ENCODE peak calls at places on chromosomes 1 and 21, in ten cellular contexts. R is tibial artery, T is breast epithelium, K is AG04450, M is left lung, J is IMR-90, Y is Peyer's patch, Z is upper lobe of left lung, F is PC-9, E is brain microvascular endothelial cell. S is an unnamed sample.

GRCh38 chr21:27581168-27581567 is 614.3 kb upstream of the ADAMTS5 start:
- DNase-seq in F (no peak), M (no peak), T (no peak), Y (no peak), E (no peak), J (peak), R (no peak), Z (no peak), K (no peak), S (no peak)

GRCh38 chr1:10625554-10625953 is 150.8 kb downstream of the PEX14 start:
- DNase-seq in E (no peak), R (no peak), J (no peak), Z (peak), T (peak), M (no peak), K (no peak), Y (no peak), F (no peak), S (no peak)

GRCh38 chr1:74506311-74506710 is 6.1 kb downstream of the LRRC53 start:
- DNase-seq in Z (no peak), E (no peak), R (no peak), Y (no peak), K (no peak), F (no peak), T (no peak), M (no peak), J (no peak), S (no peak)

GRCh38 chr1:16117936-16118335 is 37.9 kb downstream of the EPHA2 start:
- DNase-seq in F (no peak), T (no peak), R (no peak), K (no peak), E (no peak), J (no peak), Y (peak), M (peak), Z (no peak), S (no peak)

GRCh38 chr1:118333601-118334241 is 148.7 kb upstream of the SPAG17 start:
- DNase-seq in R (no peak), Y (no peak), M (no peak), F (no peak), K (no peak), Z (no peak), T (no peak), J (no peak), E (no peak), S (no peak)

GRCh38 chr1:29690156-29690555 is 453.8 kb downstream of the PTPRU start:
- DNase-seq in E (no peak), J (no peak), Y (no peak), Z (peak), R (no peak), M (no peak), F (no peak), T (no peak), K (no peak), S (no peak)

GRCh38 chr21:31877558-31877957 is 4.7 kb downstream of the HUNK start:
- DNase-seq in K (no peak), J (no peak), Z (no peak), R (no peak), T (no peak), F (no peak), E (no peak), M (no peak), Y (no peak), S (no peak)

GRCh38 chr1:24742090-24742938 is 2.9 kb upstream of the CLIC4 start:
- DNase-seq in R (no peak), J (peak), K (no peak), E (peak), M (no peak), Y (no peak), F (peak), Z (no peak), T (no peak), S (no peak)

GRCh38 chr1:107936498-107937481 is 28.2 kb downstream of the VAV3 start:
- DNase-seq in T (peak), M (no peak), Y (no peak), K (peak), E (peak), Z (peak), J (peak), F (peak), R (peak), S (peak)

GRCh38 chr1:117636637-117637425 is 31.0 kb downstream of the TENT5C start:
- DNase-seq in F (no peak), Z (no peak), E (no peak), R (no peak), T (no peak), J (no peak), M (no peak), Y (no peak), K (no peak), S (no peak)

GRCh38 chr1:26788515-26788785 is 700 bp downstream of the PIGV start:
- DNase-seq in R (peak), K (no peak), T (no peak), M (no peak), Z (peak), J (no peak), Y (no peak), E (no peak), F (no peak), S (no peak)

GRCh38 chr1:119327436-119328155 is 41.0 kb upstream of the HAO2 start:
- DNase-seq in Z (no peak), F (no peak), K (no peak), M (peak), R (peak), E (no peak), J (no peak), Y (peak), T (no peak), S (peak)

GRCh38 chr1:37606481-37607263 is 10.9 kb upstream of the GNL2 start:
- DNase-seq in K (no peak), F (no peak), M (no peak), J (peak), T (no peak), Y (no peak), E (no peak), Z (no peak), R (no peak), S (no peak)

GRCh38 chr1:32400876-32401631 is 6.8 kb upstream of the BSDC1 start:
- DNase-seq in E (peak), T (peak), M (peak), K (peak), J (peak), Z (peak), F (peak), Y (peak), R (peak), S (peak)

GRCh38 chr1:39576016-39576657 is 453 bp downstream of the PABPC4 start:
- DNase-seq in R (no peak), J (no peak), Z (peak), Y (peak), T (no peak), E (no peak), K (no peak), F (peak), M (peak), S (peak)

GRCh38 chr1:27522148-27522859 is 32.3 kb upstream of the WASF2 start:
- DNase-seq in E (no peak), T (no peak), Z (no peak), K (no peak), R (peak), M (no peak), Y (no peak), J (no peak), F (no peak), S (peak)

GRCh38 chr1:159855709-159856108 is 6.7 kb downstream of the VSIG8 start:
- DNase-seq in K (no peak), Z (no peak), R (no peak), M (no peak), J (no peak), T (no peak), Y (no peak), E (no peak), F (no peak), S (no peak)

GRCh38 chr21:32538147-32538792 is 47.1 kb downstream of the TCP10L start:
- DNase-seq in Z (no peak), F (no peak), T (no peak), K (no peak), J (no peak), E (no peak), Y (no peak), M (no peak), R (no peak), S (no peak)

GRCh38 chr1:22921452-22922126 is 51.1 kb downstream of the LACTBL1 start:
- DNase-seq in J (no peak), M (no peak), R (no peak), K (no peak), E (no peak), T (no peak), Z (no peak), Y (no peak), F (no peak), S (peak)

GRCh38 chr1:58989845-58990244 is 206.0 kb upstream of the JUN start:
- DNase-seq in K (no peak), E (no peak), R (no peak), M (no peak), F (no peak), T (no peak), Z (no peak), Y (no peak), J (no peak), S (no peak)

GRCh38 chr1:237282266-237282783 is 240.3 kb downstream of the RYR2 start:
- DNase-seq in J (no peak), M (no peak), K (no peak), Z (no peak), T (no peak), F (no peak), R (no peak), Y (no peak), E (no peak), S (no peak)

GRCh38 chr1:212684076-212684475 is 15.6 kb downstream of the BATF3 start:
- DNase-seq in F (no peak), Y (no peak), R (no peak), M (no peak), Z (no peak), E (no peak), J (peak), K (no peak), T (no peak), S (no peak)
- H3K27ac ChIP-seq in F (no peak), Y (no peak), R (no peak), M (no peak), Z (no peak), E (no peak), J (no peak), K (no peak), T (no peak), S (no peak)

DNA sequence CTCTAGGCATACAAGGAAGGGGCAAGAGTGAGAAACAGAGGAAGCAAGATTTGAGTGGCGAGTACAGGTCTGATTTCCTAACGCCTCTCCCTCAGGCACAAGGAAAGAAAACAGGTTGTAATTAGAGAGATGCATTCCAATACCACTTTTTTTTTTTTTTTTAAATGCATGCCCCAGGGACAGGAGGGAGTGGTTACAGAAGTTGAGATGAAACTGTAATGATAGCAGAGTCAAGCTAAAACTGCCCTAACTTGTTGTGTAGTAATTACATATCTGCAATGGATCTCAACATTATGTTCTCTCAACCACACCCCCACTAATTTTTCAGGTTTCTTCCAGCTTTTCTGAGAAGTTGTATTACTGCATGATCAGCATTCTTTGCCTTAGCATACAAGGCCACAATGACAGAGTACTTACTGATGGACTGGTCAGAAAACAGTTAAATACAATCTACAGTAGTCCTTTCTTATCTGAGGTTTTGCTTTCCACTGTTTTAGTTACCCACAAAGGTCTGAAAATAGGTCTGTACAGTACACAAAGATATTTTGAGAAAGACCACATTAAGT is 5.5 kb downstream of the ETV3 start:
- DNase-seq in Y (no peak), R (no peak), J (no peak), M (no peak), Z (no peak), T (no peak), E (no peak), K (no peak), F (peak), S (no peak)
- H3K4me3 ChIP-seq in Y (no peak), R (no peak), J (no peak), M (no peak), Z (no peak), T (no peak), E (no peak), K (no peak), F (no peak), S (no peak)

DNA sequence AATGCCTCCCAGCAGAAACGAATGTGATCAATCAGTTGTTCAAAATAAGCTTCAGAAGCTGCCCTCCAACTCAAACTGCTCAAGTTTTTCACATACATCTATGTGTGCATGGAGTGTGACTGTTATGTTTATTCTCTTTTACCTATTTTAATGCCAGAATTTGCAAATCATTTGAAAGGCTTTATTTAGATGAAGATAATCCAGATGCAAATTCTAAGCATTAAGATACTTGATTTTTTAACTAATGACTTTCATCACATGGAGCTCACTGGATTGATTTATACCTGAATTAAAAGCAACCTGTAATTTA is 69.5 kb downstream of the PLD5 start:
- DNase-seq in Z (no peak), K (no peak), E (no peak), Y (no peak), M (no peak), F (no peak), J (no peak), R (no peak), T (no peak), S (no peak)
- TF ChIP-seq CTCF in Z (no peak), K (no peak), E (no peak), Y (no peak), M (no peak), F (peak), J (no peak), R (no peak), T (no peak), S (no peak)

GRCh38 chr1:243924588-243925349 is 74.7 kb upstream of the AKT3 start:
- DNase-seq in J (no peak), T (no peak), E (peak), R (no peak), Z (no peak), K (no peak), F (peak), M (no peak), Y (no peak), S (no peak)
- H3K27ac ChIP-seq in J (peak), T (no peak), E (peak), R (no peak), Z (no peak), K (no peak), F (peak), M (no peak), Y (no peak), S (no peak)

GRCh38 chr1:20684651-20685050 is 23.5 kb upstream of the DDOST start:
- DNase-seq in F (no peak), R (no peak), E (no peak), T (no peak), K (no peak), M (no peak), Y (peak), J (no peak), Z (no peak), S (no peak)
- H3K4me3 ChIP-seq in F (no peak), R (peak), E (no peak), T (peak), K (no peak), M (peak), Y (no peak), J (no peak), Z (peak), S (peak)

DNA sequence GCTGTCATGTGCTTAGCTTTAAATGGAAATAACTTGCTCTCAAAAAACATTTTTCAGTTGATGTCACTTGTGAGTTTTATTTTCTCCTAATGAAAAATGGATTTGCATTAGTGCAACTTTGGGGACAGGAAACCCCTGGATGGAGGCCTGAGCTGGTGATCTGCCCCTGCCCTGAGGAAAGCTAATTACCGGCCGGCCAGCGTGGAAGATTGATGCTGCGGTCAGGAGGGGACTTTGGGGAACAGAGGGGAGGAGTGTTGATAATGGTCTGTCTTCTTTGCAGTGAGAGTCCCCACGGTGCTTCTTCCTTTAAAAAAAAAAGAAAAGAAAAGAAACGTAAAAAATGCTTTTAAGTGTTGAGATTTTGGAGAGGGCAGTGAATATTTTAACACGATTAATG is 66.9 kb upstream of the ANGPTL1 start:
- DNase-seq in T (no peak), E (no peak), J (no peak), F (no peak), Z (no peak), M (no peak), Y (no peak), K (no peak), R (no peak), S (no peak)
- TF ChIP-seq CTCF in T (no peak), E (no peak), J (no peak), F (no peak), Z (no peak), M (no peak), Y (no peak), K (no peak), R (no peak), S (no peak)

GRCh38 chr1:12148958-12149790 is 17.6 kb upstream of the TNFRSF1B start:
- DNase-seq in K (no peak), Y (no peak), M (no peak), F (no peak), Z (no peak), R (no peak), T (no peak), J (peak), E (no peak), S (no peak)
- H3K27ac ChIP-seq in K (peak), Y (peak), M (peak), F (no peak), Z (peak), R (no peak), T (peak), J (peak), E (no peak), S (peak)

GRCh38 chr1:90717665-90718410 is 736 bp upstream of the BARHL2 start:
- DNase-seq in Y (peak), E (no peak), T (no peak), R (no peak), M (peak), K (no peak), Z (no peak), J (peak), F (no peak), S (no peak)
- H3K4me3 ChIP-seq in Y (peak), E (peak), T (peak), R (peak), M (peak), K (peak), Z (peak), J (peak), F (no peak), S (peak)